ENCODE peak calls at places on chromosomes 4 and X, in six cellular contexts. N is SK-MEL-5; P is hypothalamus; K is NCI-H1417; B is CD8-positive, alpha-beta T cell; T is kidney epithelial cell. D is an unnamed sample.

GRCh38 chrX:150084474-150085229 is 146.4 kb upstream of the EOLA2 start:
- DNase-seq in P (no peak), T (no peak), B (no peak), N (no peak), K (no peak), D (no peak)

GRCh38 chr4:143335979-143336827 is 473 bp upstream of the GAB1 start:
- DNase-seq in N (peak; percentile 81), P (peak; percentile 78), B (no peak), K (peak; percentile 17), T (peak; percentile 55), D (peak; percentile 53)

GRCh38 chrX:20265726-20266681 is 705 bp downstream of the RPS6KA3 start:
- DNase-seq in K (peak; percentile 35), T (no peak), P (peak; percentile 6), B (peak; percentile 8), N (no peak), D (peak; percentile 67)

GRCh38 chr4:25767877-25768475 is 94.8 kb downstream of the SEL1L3 start:
- DNase-seq in N (peak; percentile 84), B (no peak), T (peak; percentile 31), K (peak; percentile 95), P (no peak), D (peak; percentile 77)

GRCh38 chr4:148341980-148342800 is 100.0 kb downstream of the NR3C2 start:
- DNase-seq in K (no peak), B (no peak), N (no peak), T (no peak), P (no peak), D (no peak)

GRCh38 chrX:45011597-45011996 is 138.6 kb downstream of the KDM6A start:
- DNase-seq in P (no peak), N (no peak), T (no peak), B (no peak), K (no peak), D (no peak)

GRCh38 chr4:8241211-8241779 is 28.3 kb upstream of the HTRA3 start:
- DNase-seq in B (no peak), T (no peak), K (no peak), N (no peak), P (no peak), D (no peak)

GRCh38 chr4:76473186-76473585 is 38.2 kb downstream of the SHROOM3 start:
- DNase-seq in B (no peak), N (no peak), T (no peak), K (no peak), P (no peak), D (no peak)

GRCh38 chr4:112112590-112113170 is 32.6 kb upstream of the FAM241A start:
- DNase-seq in T (no peak), K (no peak), N (no peak), B (no peak), P (no peak), D (no peak)

GRCh38 chr4:169774466-169775445 is 17.0 kb upstream of the HPF1 start:
- DNase-seq in T (no peak), P (no peak), N (no peak), B (peak; percentile 7), K (no peak), D (no peak)

GRCh38 chr4:87491436-87491835 is 37.7 kb downstream of the SPARCL1 start:
- DNase-seq in P (no peak), T (no peak), K (no peak), N (no peak), B (no peak), D (no peak)

GRCh38 chr4:173746424-173746823 is 216.4 kb upstream of the HAND2 start:
- DNase-seq in K (no peak), B (no peak), T (no peak), P (no peak), N (no peak), D (no peak)

GRCh38 chrX:120753413-120754251 is 122.0 kb downstream of the CT47B1 start:
- DNase-seq in K (no peak), T (no peak), B (no peak), P (no peak), N (no peak), D (no peak)

GRCh38 chr4:6716018-6716911 is at the start of gene BLOC1S4:
- DNase-seq in B (peak; percentile 88), T (peak; percentile 61), N (peak; percentile 86), K (peak; percentile 97), P (peak; percentile 62), D (peak; percentile 98)

GRCh38 chr4:99658666-99659065 is 1.0 kb upstream of the C4orf54 start:
- DNase-seq in B (no peak), P (no peak), K (no peak), N (no peak), T (no peak), D (no peak)

GRCh38 chrX:115330498-115331138 is 41.1 kb downstream of the LUZP4 start:
- DNase-seq in N (peak; percentile 72), P (peak; percentile 0), B (no peak), K (peak; percentile 70), T (peak; percentile 14), D (peak; percentile 50)

GRCh38 chrX:129637217-129638109 is 17.3 kb downstream of the APLN start:
- DNase-seq in B (peak; percentile 64), P (peak; percentile 7), K (peak; percentile 79), T (no peak), N (peak; percentile 69), D (peak; percentile 75)

GRCh38 chrX:281166-281999 is at the start of gene PLCXD1:
- DNase-seq in T (no peak), B (no peak), K (no peak), P (no peak), N (peak; percentile 45), D (no peak)

GRCh38 chrX:120604359-120604782 is 470 bp downstream of the MCTS1 start:
- DNase-seq in N (peak; percentile 31), K (peak; percentile 15), B (peak; percentile 0), P (no peak), T (no peak), D (peak; percentile 59)

GRCh38 chr4:55762815-55763214 is 56.8 kb upstream of the EXOC1L start:
- DNase-seq in N (no peak), T (no peak), P (no peak), B (no peak), K (peak; percentile 67), D (no peak)

GRCh38 chr4:19592391-19592790 is 659.3 kb upstream of the SLIT2 start:
- DNase-seq in P (no peak), B (no peak), K (no peak), N (no peak), T (no peak), D (no peak)

GRCh38 chrX:3788494-3789233 is 75.2 kb upstream of the PRKX start:
- DNase-seq in T (no peak), K (no peak), P (no peak), N (peak; percentile 13), B (peak; percentile 0), D (no peak)

GRCh38 chr4:7477695-7478094 is 43.0 kb upstream of the PSAPL1 start:
- DNase-seq in T (no peak), K (no peak), N (no peak), P (no peak), B (no peak), D (no peak)

GRCh38 chr4:147157860-147158701 is 212.4 kb upstream of the TTC29 start:
- DNase-seq in N (no peak), T (no peak), P (no peak), B (no peak), K (no peak), D (no peak)

GRCh38 chr4:176898791-176899190 is 106.1 kb upstream of the VEGFC start:
- DNase-seq in P (no peak), B (no peak), T (no peak), N (no peak), K (no peak), D (no peak)

GRCh38 chrX:71989768-71990167 is 79.1 kb downstream of the NHSL2 start:
- DNase-seq in N (peak; percentile 42), P (no peak), B (no peak), T (peak; percentile 52), K (no peak), D (no peak)

GRCh38 chr4:137471895-137472294 is 60.4 kb downstream of the PCDH18 start:
- DNase-seq in N (no peak), B (no peak), K (no peak), P (no peak), T (no peak), D (no peak)

GRCh38 chrX:118507766-118508165 is 12.2 kb downstream of the DOCK11 start:
- DNase-seq in K (no peak), B (no peak), N (no peak), T (peak; percentile 16), P (no peak), D (no peak)